ENCODE peak calls at places on chromosomes 16 and 17, in ten cellular contexts. M is stomach; H is endodermal cell; U is breast epithelium; R is lung; D is CD8-positive, alpha-beta memory T cell; V is naive thymus-derived CD4-positive, alpha-beta T cell; S is Peyer's patch; G is body of pancreas; J is heart right ventricle. N is an unnamed sample. For H3K9me3 and H3K27me3, the result is how much of the 10 kb centered on the place peaks cover.

GRCh38 chr16:13203725-13204124 is 302.3 kb downstream of the SHISA9 start:
- DNase-seq in M (no peak), H (no peak), U (no peak), R (no peak), D (no peak), V (no peak), S (no peak), G (no peak), J (no peak), N (no peak)

GRCh38 chr16:69376393-69377059 is 9.3 kb downstream of the TERF2 start:
- DNase-seq in M (no peak), H (no peak), U (no peak), R (no peak), D (no peak), V (no peak), S (no peak), G (no peak), J (no peak), N (no peak)

GRCh38 chr16:69477546-69477945 is 53.1 kb downstream of the CYB5B start:
- DNase-seq in M (no peak), H (no peak), U (no peak), R (no peak), D (no peak), V (no peak), S (no peak), G (no peak), J (no peak), N (no peak)

GRCh38 chr16:23397464-23397863 is 55.5 kb downstream of the COG7 start:
- DNase-seq in M (no peak), H (no peak), U (peak), R (no peak), D (no peak), V (no peak), S (no peak), G (no peak), J (no peak), N (no peak)

GRCh38 chr16:29876578-29877249 is 13.7 kb upstream of the CDIPT start:
- DNase-seq in M (no peak), H (peak), U (no peak), R (no peak), D (peak), V (peak), S (peak), G (no peak), J (no peak), N (no peak)

GRCh38 chr16:46688101-46688656 is 799 bp downstream of the VPS35 start:
- DNase-seq in M (peak), H (no peak), U (no peak), R (peak), D (no peak), V (no peak), S (peak), G (peak), J (no peak), N (no peak)

GRCh38 chr17:14133104-14133503 is 63.8 kb downstream of the COX10 start:
- DNase-seq in M (no peak), H (no peak), U (no peak), R (no peak), D (no peak), V (no peak), S (no peak), G (no peak), J (no peak), N (no peak)

GRCh38 chr17:35630530-35631148 is 43.5 kb downstream of the AP2B1 start:
- DNase-seq in M (no peak), H (no peak), U (no peak), R (no peak), D (no peak), V (no peak), S (no peak), G (no peak), J (no peak), N (no peak)

GRCh38 chr17:76495663-76496400 is 5.4 kb downstream of the RHBDF2 start:
- DNase-seq in M (no peak), H (no peak), U (no peak), R (no peak), D (no peak), V (no peak), S (no peak), G (no peak), J (peak), N (peak)

GRCh38 chr16:70674221-70675014 is 11.4 kb downstream of the MTSS2 start:
- DNase-seq in M (no peak), H (no peak), U (no peak), R (no peak), D (no peak), V (no peak), S (no peak), G (no peak), J (no peak), N (no peak)

GRCh38 chr17:42818379-42818778 is 5.7 kb downstream of the BECN1 start:
- DNase-seq in M (no peak), H (no peak), U (no peak), R (no peak), D (no peak), V (no peak), S (no peak), G (no peak), J (no peak), N (no peak)

GRCh38 chr17:58329808-58330543 is 1.4 kb upstream of the TSPOAP1 start:
- DNase-seq in M (no peak), H (no peak), U (no peak), R (no peak), D (no peak), V (peak), S (peak), G (no peak), J (no peak), N (no peak)

GRCh38 chr17:82839617-82840292 is at the start of gene ZNF750:
- DNase-seq in M (no peak), H (peak), U (peak), R (no peak), D (no peak), V (no peak), S (no peak), G (no peak), J (no peak), N (no peak)

GRCh38 chr16:3220839-3221238 is 14.1 kb downstream of the ZNF200 start:
- DNase-seq in M (no peak), H (no peak), U (no peak), R (no peak), D (no peak), V (no peak), S (no peak), G (no peak), J (no peak), N (no peak)
- H3K9me3 ChIP-seq in M (under half), H (under half), U (half or more), R (under half), D (under half), V (under half), S (under half), G (under half), J (under half), N (under half)

GRCh38 chr16:85931596-85932402 is 32.8 kb downstream of the IRF8 start:
- DNase-seq in M (no peak), H (no peak), U (no peak), R (no peak), D (no peak), V (no peak), S (no peak), G (no peak), J (no peak), N (no peak)
- H3K4me3 ChIP-seq in M (no peak), H (no peak), U (no peak), R (no peak), D (no peak), V (no peak), S (no peak), G (no peak), J (no peak), N (no peak)

DNA sequence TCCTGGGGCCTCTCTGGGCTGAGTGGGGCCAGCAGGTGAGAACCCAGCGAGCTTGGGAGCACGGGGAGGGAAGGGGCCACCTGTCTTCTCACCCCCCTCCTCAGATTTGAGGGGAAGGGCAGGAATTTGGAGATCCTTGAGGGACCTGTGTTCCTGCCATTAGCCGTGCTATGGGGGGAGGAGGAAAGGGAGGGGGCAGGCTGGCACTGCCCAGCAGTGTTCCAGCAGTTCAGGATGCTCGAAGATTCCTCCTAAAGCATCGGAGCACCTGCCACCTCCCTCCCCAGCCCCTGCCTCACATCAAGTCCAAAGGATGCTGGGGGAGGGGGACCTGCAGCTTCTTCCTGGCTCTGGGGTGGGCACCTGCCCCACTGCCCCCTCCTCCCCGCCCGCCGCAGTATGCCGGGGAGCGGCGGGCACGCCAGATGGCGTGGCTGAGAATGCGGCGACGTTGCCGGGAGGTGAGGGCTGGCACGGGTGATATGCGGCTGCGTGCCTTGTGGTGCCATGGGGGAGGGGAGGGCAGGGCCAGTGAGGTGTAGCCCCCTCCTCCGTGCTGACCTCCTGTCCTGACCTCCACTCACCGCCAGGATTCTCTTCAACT is 4.7 kb upstream of the NEUROD2 start:
- DNase-seq in M (no peak), H (no peak), U (no peak), R (no peak), D (no peak), V (no peak), S (no peak), G (no peak), J (no peak), N (no peak)
- H3K27me3 ChIP-seq in M (under half), H (half or more), U (under half), R (under half), D (under half), V (under half), S (under half), G (under half), J (half or more), N (under half)

GRCh38 chr16:11024333-11025053 is 80.1 kb downstream of the CLEC16A start:
- DNase-seq in M (no peak), H (no peak), U (no peak), R (no peak), D (no peak), V (no peak), S (no peak), G (no peak), J (no peak), N (no peak)
- H3K9me3 ChIP-seq in M (under half), H (under half), U (under half), R (under half), D (under half), V (under half), S (under half), G (under half), J (under half), N (under half)

DNA sequence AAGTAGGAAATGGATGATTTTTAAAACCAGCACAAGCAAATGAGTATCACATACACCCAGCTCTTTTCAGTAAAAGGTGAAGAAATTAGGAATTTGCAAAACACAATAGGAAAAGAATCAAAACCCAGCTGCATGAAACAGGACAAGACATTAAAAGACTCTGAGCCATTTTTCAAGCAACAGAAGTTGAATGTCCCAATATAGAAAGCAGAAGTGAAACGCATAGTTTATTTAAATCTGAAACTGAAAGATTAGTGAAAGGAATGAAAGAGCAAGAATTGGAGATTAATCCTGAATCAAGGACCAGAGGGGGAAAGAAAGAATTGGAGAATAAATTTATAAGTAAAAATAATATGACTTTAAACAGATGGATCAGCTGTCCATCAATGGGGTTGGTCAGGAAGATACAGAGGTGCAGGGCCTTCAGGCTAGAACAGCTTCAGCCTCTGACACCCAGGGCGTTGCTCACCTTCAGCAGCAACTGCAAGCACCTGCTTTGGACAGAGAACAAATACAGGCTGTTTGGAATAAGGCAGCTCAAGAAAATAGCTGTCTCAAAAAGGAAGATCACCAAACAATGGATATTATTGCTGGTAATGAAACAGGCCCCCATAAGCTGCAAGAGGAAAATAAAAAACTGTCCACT is 3.9 kb upstream of the ARHGAP17 start:
- DNase-seq in M (no peak), H (no peak), U (no peak), R (no peak), D (no peak), V (peak), S (no peak), G (no peak), J (no peak), N (no peak)
- H3K4me3 ChIP-seq in M (no peak), H (no peak), U (no peak), R (no peak), D (peak), V (peak), S (no peak), G (no peak), J (no peak), N (no peak)

GRCh38 chr17:38597375-38597774 is 8.4 kb downstream of the SRCIN1 start:
- DNase-seq in M (no peak), H (no peak), U (no peak), R (no peak), D (no peak), V (no peak), S (no peak), G (no peak), J (no peak), N (no peak)

GRCh38 chr17:38598995-38599394 is 6.8 kb downstream of the SRCIN1 start:
- DNase-seq in M (no peak), H (no peak), U (no peak), R (no peak), D (no peak), V (no peak), S (no peak), G (no peak), J (no peak), N (no peak)

GRCh38 chr17:38599398-38599856 is 6.3 kb downstream of the SRCIN1 start:
- DNase-seq in M (no peak), H (peak), U (no peak), R (no peak), D (no peak), V (no peak), S (no peak), G (no peak), J (no peak), N (no peak)

GRCh38 chr17:38600416-38600815 is 5.3 kb downstream of the SRCIN1 start:
- DNase-seq in M (no peak), H (peak), U (no peak), R (no peak), D (no peak), V (no peak), S (no peak), G (no peak), J (no peak), N (no peak)

DNA sequence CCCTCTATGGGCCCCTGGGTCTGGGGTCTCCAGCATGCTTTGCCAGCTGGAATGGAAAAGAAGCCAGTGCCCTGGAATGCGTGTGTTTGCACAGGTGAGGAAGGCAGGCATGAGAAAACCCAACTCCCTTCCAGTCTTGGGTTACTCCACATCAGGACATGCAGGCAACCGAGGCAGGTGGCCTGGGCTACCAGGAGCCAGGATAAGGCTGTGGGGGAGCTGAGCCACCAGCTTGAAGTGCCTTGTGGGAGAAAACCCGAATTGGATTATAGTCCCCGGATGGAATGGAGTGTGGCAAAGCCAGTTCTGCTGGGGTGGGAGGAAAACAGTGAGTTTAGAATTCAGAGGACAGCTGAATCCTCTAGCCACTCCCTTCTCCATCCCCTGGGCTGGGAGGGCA is 7.2 kb downstream of the SRCIN1 start:
- DNase-seq in M (peak), H (peak), U (no peak), R (no peak), D (no peak), V (no peak), S (no peak), G (peak), J (no peak), N (peak)
- H3K27me3 ChIP-seq in M (under half), H (under half), U (under half), R (under half), D (under half), V (under half), S (under half), G (under half), J (half or more), N (under half)